ENCODE peak calls at places on chromosomes 3 and 15, in six cellular contexts. B, S, L, M, O and E are unnamed samples.

GRCh38 chr15:82846621-82847020 is 37.2 kb downstream of the WHAMM start:
- DNase-seq in S (no peak), L (no peak), M (peak; percentile 9), B (no peak), O (no peak), E (no peak)

GRCh38 chr3:127165036-127165435 is 27.9 kb upstream of the PRR23E start:
- DNase-seq in L (no peak), M (no peak), B (no peak), O (peak; percentile 6), S (no peak), E (no peak)

GRCh38 chr15:59339252-59339672 is 33.4 kb downstream of the MYO1E start:
- DNase-seq in B (no peak), L (no peak), S (no peak), O (no peak), M (no peak), E (no peak)

GRCh38 chr15:69553686-69554085 is 101.1 kb downstream of the RPLP1 start:
- DNase-seq in M (no peak), B (no peak), O (peak; percentile 61), L (no peak), S (no peak), E (no peak)

GRCh38 chr3:171284308-171285075 is 175.7 kb downstream of the TNIK start:
- DNase-seq in L (peak; percentile 74), B (peak; percentile 48), O (no peak), S (no peak), M (no peak), E (peak; percentile 25)

GRCh38 chr15:90552162-90552928 is 22.6 kb downstream of the CRTC3 start:
- DNase-seq in O (no peak), B (no peak), S (no peak), M (no peak), L (no peak), E (no peak)

GRCh38 chr3:42839616-42840015 is 30.4 kb downstream of the ACKR2 start:
- DNase-seq in L (peak; percentile 82), B (no peak), S (no peak), O (no peak), M (peak; percentile 44), E (no peak)

GRCh38 chr3:149245738-149246451 is 24.3 kb upstream of the CP start:
- DNase-seq in B (no peak), S (no peak), L (no peak), M (no peak), O (no peak), E (no peak)

GRCh38 chr3:52769786-52770445 is 824 bp downstream of the NEK4 start:
- DNase-seq in L (no peak), B (no peak), M (no peak), S (no peak), O (no peak), E (no peak)

GRCh38 chr3:8623741-8624140 is 20.9 kb downstream of the SSUH2 start:
- DNase-seq in S (no peak), M (no peak), O (no peak), L (no peak), B (no peak), E (no peak)

GRCh38 chr3:148697311-148698189 is at the start of gene AGTR1:
- DNase-seq in S (peak; percentile 75), L (peak; percentile 78), M (peak; percentile 20), B (peak; percentile 54), O (peak; percentile 57), E (peak; percentile 56)

GRCh38 chr3:111246967-111247760 is 175.5 kb downstream of the NECTIN3 start:
- DNase-seq in L (no peak), M (no peak), B (no peak), S (no peak), O (no peak), E (no peak)

GRCh38 chr3:150635526-150635925 is 32.4 kb downstream of the SELENOT start:
- DNase-seq in M (no peak), B (no peak), L (no peak), S (no peak), O (no peak), E (no peak)

GRCh38 chr15:78709263-78709882 is 68.4 kb upstream of the CHRNB4 start:
- DNase-seq in B (peak; percentile 71), M (no peak), L (peak; percentile 54), S (peak; percentile 90), O (peak; percentile 80), E (peak; percentile 74)

GRCh38 chr15:66071621-66072295 is 181.8 kb downstream of the MEGF11 start:
- DNase-seq in M (no peak), B (no peak), L (no peak), O (no peak), S (peak; percentile 22), E (no peak)

DNA sequence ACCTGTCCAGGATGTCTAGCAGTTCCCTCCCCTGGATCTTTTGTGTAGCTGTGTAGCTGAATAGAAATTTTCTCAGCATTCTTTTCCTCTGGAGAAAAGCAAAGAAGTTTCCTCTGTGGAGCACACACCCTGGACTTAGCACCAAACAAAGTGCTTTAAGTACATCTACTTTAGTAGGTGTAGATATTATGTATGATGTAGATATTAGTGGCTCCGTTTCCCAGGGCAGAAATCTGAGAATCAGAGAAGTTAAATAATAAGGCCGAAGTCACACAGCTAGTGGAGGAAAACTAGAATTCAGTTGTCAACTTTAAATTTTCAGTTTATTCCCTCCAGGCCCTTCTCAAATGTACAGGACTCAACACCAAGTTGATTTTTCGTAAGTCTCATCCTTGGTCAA is 401.7 kb upstream of the NR2F2 start:
- DNase-seq in S (no peak), L (no peak), M (no peak), O (no peak), B (no peak), E (no peak)
- H3K4me3 ChIP-seq in S (no peak overlapping the region), L (no peak overlapping the region), M (no peak overlapping the region), O (no peak overlapping the region), B (no peak overlapping the region), E (no peak overlapping the region)

DNA sequence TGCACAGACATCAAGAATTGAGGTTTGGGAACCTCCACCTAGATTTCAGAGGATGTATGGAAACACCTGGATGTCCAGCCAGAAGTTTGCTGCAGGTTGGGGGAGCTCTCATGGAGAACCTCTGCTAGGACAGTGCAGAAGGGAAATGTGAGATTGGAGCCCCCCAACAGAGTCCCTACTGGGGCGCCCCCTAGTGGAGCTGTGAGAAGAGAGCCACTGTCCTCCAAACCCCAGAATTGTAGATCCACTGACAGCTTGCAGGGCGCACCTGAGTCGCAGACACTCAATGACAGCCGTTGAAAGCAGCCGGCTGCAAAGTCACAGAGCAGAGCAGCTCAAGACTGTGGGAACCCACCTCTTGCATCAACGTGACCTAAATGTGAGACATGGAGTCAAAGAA is 34.6 kb upstream of the EPHA6 start:
- DNase-seq in M (no peak), S (no peak), O (no peak), B (no peak), L (no peak), E (no peak)
- TF ChIP-seq CTCF in M (no peak), S (no peak), O (no peak), B (no peak), L (no peak), E (no peak)

GRCh38 chr3:186107148-186108105 is 1.5 kb downstream of the ETV5 start:
- DNase-seq in L (peak; percentile 54), B (peak; percentile 58), S (peak; percentile 79), O (peak; percentile 67), M (peak; percentile 62), E (peak; percentile 59)

GRCh38 chr3:186105543-186105942 is 3.3 kb downstream of the ETV5 start:
- DNase-seq in B (no peak), O (no peak), S (no peak), L (no peak), M (no peak), E (no peak)

GRCh38 chr3:186098740-186099139 is 10.1 kb downstream of the ETV5 start:
- DNase-seq in S (no peak), L (no peak), O (no peak), B (no peak), M (no peak), E (no peak)

GRCh38 chr3:186099178-186099577 is 9.7 kb downstream of the ETV5 start:
- DNase-seq in B (peak; percentile 43), L (peak; percentile 63), M (no peak), O (no peak), S (peak; percentile 82), E (no peak)

DNA sequence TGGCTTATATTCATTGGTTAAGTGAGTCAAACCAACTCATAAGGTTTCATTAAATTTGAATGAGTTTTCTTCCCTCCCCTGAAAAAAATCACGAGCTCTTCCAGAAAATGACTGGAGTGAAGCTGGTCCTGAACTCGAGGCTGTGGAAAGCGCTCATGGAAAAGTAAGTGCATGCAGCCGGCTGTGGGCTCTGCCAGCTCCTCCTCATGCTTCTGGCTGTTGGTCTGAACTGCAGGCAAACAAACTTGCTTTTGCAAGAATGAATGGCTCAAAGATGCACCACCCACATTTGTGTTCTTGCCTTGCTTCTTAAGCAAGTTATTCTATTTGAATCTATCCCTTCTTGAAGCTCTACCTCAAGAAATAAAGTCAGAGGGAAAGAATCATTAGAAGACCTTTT is 6.2 kb downstream of the ETV5 start:
- DNase-seq in S (no peak), O (no peak), L (no peak), B (no peak), M (no peak), E (no peak)
- H3K4me1 ChIP-seq in S (peaks cover 18% of the 10 kb centered on the region), O (peaks cover 1% of the 10 kb centered on the region), L (peaks cover 45% of the 10 kb centered on the region), B (peaks cover under 1% of the 10 kb centered on the region), M (no peaks in the 10 kb centered on the region), E (peaks cover 14% of the 10 kb centered on the region)

GRCh38 chr15:92821491-92822116 is 78.5 kb upstream of the CHD2 start:
- DNase-seq in O (no peak), S (no peak), M (no peak), B (no peak), L (no peak), E (no peak)

GRCh38 chr15:92818658-92819311 is 81.3 kb upstream of the CHD2 start:
- DNase-seq in L (no peak), M (no peak), S (no peak), O (no peak), B (no peak), E (no peak)

GRCh38 chr15:92819312-92820232 is 80.6 kb upstream of the CHD2 start:
- DNase-seq in L (no peak), O (no peak), M (no peak), B (no peak), S (no peak), E (no peak)

GRCh38 chr15:92820233-92821021 is 79.7 kb upstream of the CHD2 start:
- DNase-seq in L (peak; percentile 83), S (peak; percentile 96), M (peak; percentile 89), O (peak; percentile 93), B (peak; percentile 94), E (peak; percentile 95)

GRCh38 chr15:92822216-92823144 is 77.6 kb upstream of the CHD2 start:
- DNase-seq in M (no peak), L (no peak), B (no peak), S (no peak), O (no peak), E (no peak)
- H3K4me3 ChIP-seq in M (no peak overlapping the region), L (no peak overlapping the region), B (no peak overlapping the region), S (no peak overlapping the region), O (no peak overlapping the region), E (no peak overlapping the region)